ENCODE peak calls at places on chromosome 3, in four cellular contexts. One of them, this sample, is unnamed.

GRCh38 chr3:14304101-14305045 is 98.0 kb upstream of the SLC6A6 start:
- DNase-seq in brain microvascular endothelial cell: no peak
- DNase-seq in AG20443: no peak
- DNase-seq in GM19239: no peak
- DNase-seq in this sample: no peak

GRCh38 chr3:170692720-170693119 is 106.8 kb upstream of the SLC7A14 start:
- DNase-seq in brain microvascular endothelial cell: no peak
- DNase-seq in AG20443: no peak
- DNase-seq in GM19239: no peak
- DNase-seq in this sample: no peak

GRCh38 chr3:187616307-187616939 is 53.8 kb downstream of the SST start:
- DNase-seq in brain microvascular endothelial cell: peak
- DNase-seq in AG20443: peak
- DNase-seq in GM19239: peak
- DNase-seq in this sample: peak

GRCh38 chr3:177262396-177262795 is 65.1 kb upstream of the TBL1XR1 start:
- DNase-seq in brain microvascular endothelial cell: peak
- DNase-seq in AG20443: peak
- DNase-seq in GM19239: no peak
- DNase-seq in this sample: no peak

GRCh38 chr3:81967362-81967761 is 205.9 kb upstream of the GBE1 start:
- DNase-seq in brain microvascular endothelial cell: no peak
- DNase-seq in AG20443: no peak
- DNase-seq in GM19239: no peak
- DNase-seq in this sample: no peak

GRCh38 chr3:10164546-10165393 is at the start of gene IRAK2:
- DNase-seq in brain microvascular endothelial cell: peak
- DNase-seq in AG20443: peak
- DNase-seq in GM19239: peak
- DNase-seq in this sample: peak

GRCh38 chr3:149832086-149832485 is 19.1 kb downstream of the RNF13 start:
- DNase-seq in brain microvascular endothelial cell: no peak
- DNase-seq in AG20443: peak
- DNase-seq in GM19239: no peak
- DNase-seq in this sample: no peak

GRCh38 chr3:142999881-143000280 is 1.5 kb upstream of the U2SURP start:
- DNase-seq in brain microvascular endothelial cell: no peak
- DNase-seq in AG20443: no peak
- DNase-seq in GM19239: no peak
- DNase-seq in this sample: no peak

GRCh38 chr3:128858167-128858566 is 21.3 kb upstream of the ACAD9 start:
- DNase-seq in brain microvascular endothelial cell: no peak
- DNase-seq in AG20443: no peak
- DNase-seq in GM19239: no peak
- DNase-seq in this sample: no peak

GRCh38 chr3:141410408-141410807 is 42.1 kb downstream of the ZBTB38 start:
- DNase-seq in brain microvascular endothelial cell: peak
- DNase-seq in AG20443: peak
- DNase-seq in GM19239: no peak
- DNase-seq in this sample: no peak

GRCh38 chr3:72567976-72568560 is 280.2 kb downstream of the SHQ1 start:
- DNase-seq in brain microvascular endothelial cell: no peak
- DNase-seq in AG20443: no peak
- DNase-seq in GM19239: no peak
- DNase-seq in this sample: no peak

GRCh38 chr3:192890348-192891335 is 27.0 kb downstream of the MB21D2 start:
- DNase-seq in brain microvascular endothelial cell: no peak
- DNase-seq in AG20443: no peak
- DNase-seq in GM19239: no peak
- DNase-seq in this sample: no peak

GRCh38 chr3:122021811-122022401 is at the start of gene ILDR1:
- DNase-seq in brain microvascular endothelial cell: no peak
- DNase-seq in AG20443: no peak
- DNase-seq in GM19239: no peak
- DNase-seq in this sample: peak

GRCh38 chr3:166444336-166444735 is 607.1 kb upstream of the BCHE start:
- DNase-seq in brain microvascular endothelial cell: no peak
- DNase-seq in AG20443: no peak
- DNase-seq in GM19239: no peak
- DNase-seq in this sample: no peak

GRCh38 chr3:15041950-15042349 is 23.2 kb downstream of the MRPS25 start:
- DNase-seq in brain microvascular endothelial cell: no peak
- DNase-seq in AG20443: no peak
- DNase-seq in GM19239: no peak
- DNase-seq in this sample: no peak

GRCh38 chr3:155404486-155404885 is 111.0 kb upstream of the STRIT1 start:
- DNase-seq in brain microvascular endothelial cell: no peak
- DNase-seq in AG20443: no peak
- DNase-seq in GM19239: no peak
- DNase-seq in this sample: no peak

GRCh38 chr3:169953462-169954141 is 13.0 kb upstream of the SEC62 start:
- DNase-seq in brain microvascular endothelial cell: no peak
- DNase-seq in AG20443: no peak
- DNase-seq in GM19239: no peak
- DNase-seq in this sample: no peak

GRCh38 chr3:156109989-156110388 is 10.4 kb upstream of the KCNAB1 start:
- DNase-seq in brain microvascular endothelial cell: no peak
- DNase-seq in AG20443: no peak
- DNase-seq in GM19239: no peak
- DNase-seq in this sample: no peak

GRCh38 chr3:139771331-139771730 is 93.6 kb upstream of the NMNAT3 start:
- DNase-seq in brain microvascular endothelial cell: no peak
- DNase-seq in AG20443: no peak
- DNase-seq in GM19239: no peak
- DNase-seq in this sample: no peak

GRCh38 chr3:126394179-126394976 is at the start of gene CFAP100:
- DNase-seq in brain microvascular endothelial cell: peak
- DNase-seq in AG20443: peak
- DNase-seq in GM19239: no peak
- DNase-seq in this sample: no peak

GRCh38 chr3:99394831-99395733 is 243.3 kb upstream of the COL8A1 start:
- DNase-seq in brain microvascular endothelial cell: peak
- DNase-seq in AG20443: peak
- DNase-seq in GM19239: no peak
- DNase-seq in this sample: no peak

GRCh38 chr3:14525685-14526631 is 14.2 kb downstream of the GRIP2 start:
- DNase-seq in brain microvascular endothelial cell: peak
- DNase-seq in AG20443: peak
- DNase-seq in GM19239: no peak
- DNase-seq in this sample: no peak

GRCh38 chr3:145673790-145674189 is 487.2 kb downstream of the PLOD2 start:
- DNase-seq in brain microvascular endothelial cell: no peak
- DNase-seq in AG20443: no peak
- DNase-seq in GM19239: no peak
- DNase-seq in this sample: no peak

GRCh38 chr3:150372320-150373118 is 35.6 kb upstream of the TSC22D2 start:
- DNase-seq in brain microvascular endothelial cell: no peak
- DNase-seq in AG20443: no peak
- DNase-seq in GM19239: no peak
- DNase-seq in this sample: peak

GRCh38 chr3:111229301-111229700 is 157.7 kb downstream of the NECTIN3 start:
- DNase-seq in brain microvascular endothelial cell: no peak
- DNase-seq in AG20443: no peak
- DNase-seq in GM19239: no peak
- DNase-seq in this sample: no peak

GRCh38 chr3:52236424-52236886 is 2.5 kb downstream of the TWF2 start:
- DNase-seq in brain microvascular endothelial cell: no peak
- DNase-seq in AG20443: no peak
- DNase-seq in GM19239: no peak
- DNase-seq in this sample: no peak

GRCh38 chr3:194404365-194405140 is 5.5 kb upstream of the GP5 start:
- DNase-seq in brain microvascular endothelial cell: peak
- DNase-seq in AG20443: peak
- DNase-seq in GM19239: no peak
- DNase-seq in this sample: no peak

GRCh38 chr3:183159319-183159718 is 3.2 kb downstream of the LAMP3 start:
- DNase-seq in brain microvascular endothelial cell: no peak
- DNase-seq in AG20443: no peak
- DNase-seq in GM19239: no peak
- DNase-seq in this sample: peak

GRCh38 chr3:186640473-186640818 is 247 bp downstream of the FETUB start:
- DNase-seq in brain microvascular endothelial cell: peak
- DNase-seq in AG20443: peak
- DNase-seq in GM19239: no peak
- DNase-seq in this sample: no peak

GRCh38 chr3:187799942-187800637 is 54.8 kb upstream of the BCL6 start:
- DNase-seq in brain microvascular endothelial cell: no peak
- DNase-seq in AG20443: no peak
- DNase-seq in GM19239: peak
- DNase-seq in this sample: no peak